ENCODE peak calls at places on chromosomes 5 and 9, in four cellular contexts. X, Y, H and C are unnamed samples.

GRCh38 chr9:89745601-89746376 is 141.0 kb downstream of the GADD45G start:
- DNase-seq in X (no peak), Y (no peak), H (no peak), C (peak)

GRCh38 chr9:85723220-85723619 is 18.5 kb downstream of the AGTPBP1 start:
- DNase-seq in X (no peak), Y (peak), H (peak), C (no peak)

GRCh38 chr5:96673127-96673526 is 11.0 kb downstream of the CAST start:
- DNase-seq in X (no peak), Y (no peak), H (no peak), C (no peak)

GRCh38 chr9:93097496-93098205 is 1.6 kb downstream of the CARD19 start:
- DNase-seq in X (no peak), Y (no peak), H (peak), C (no peak)

GRCh38 chr5:64958757-64959391 is 190.1 kb downstream of the CWC27 start:
- DNase-seq in X (no peak), Y (no peak), H (no peak), C (peak)

GRCh38 chr9:37410969-37411785 is 11.3 kb upstream of the GRHPR start:
- DNase-seq in X (no peak), Y (no peak), H (peak), C (no peak)

GRCh38 chr5:137273511-137273910 is 225.6 kb downstream of the SPOCK1 start:
- DNase-seq in X (no peak), Y (no peak), H (no peak), C (no peak)

GRCh38 chr5:99169309-99169708 is 240.5 kb upstream of the CHD1 start:
- DNase-seq in X (no peak), Y (no peak), H (no peak), C (peak)

GRCh38 chr5:124755565-124755964 is 9.1 kb upstream of the ZNF608 start:
- DNase-seq in X (no peak), Y (no peak), H (no peak), C (no peak)

GRCh38 chr9:79572032-79572890 is 496 bp downstream of the TLE4 start:
- DNase-seq in X (peak), Y (peak), H (peak), C (peak)

GRCh38 chr5:115375922-115376321 is 79.5 kb upstream of the CCDC112 start:
- DNase-seq in X (no peak), Y (no peak), H (no peak), C (no peak)

GRCh38 chr9:133934512-133935221 is 57.5 kb downstream of the VAV2 start:
- DNase-seq in X (no peak), Y (no peak), H (no peak), C (no peak)

GRCh38 chr5:155049569-155050383 is 36.2 kb downstream of the KIF4B start:
- DNase-seq in X (no peak), Y (no peak), H (no peak), C (no peak)

GRCh38 chr5:39905356-39905755 is 480.6 kb upstream of the DAB2 start:
- DNase-seq in X (no peak), Y (no peak), H (no peak), C (no peak)

GRCh38 chr9:77731008-77731698 is 83.0 kb upstream of the GNA14 start:
- DNase-seq in X (no peak), Y (no peak), H (no peak), C (peak)

GRCh38 chr9:78312125-78312524 is 15.2 kb downstream of the PSAT1 start:
- DNase-seq in X (no peak), Y (no peak), H (no peak), C (no peak)

GRCh38 chr5:168165221-168165965 is 126.1 kb upstream of the WWC1 start:
- DNase-seq in X (no peak), Y (no peak), H (no peak), C (peak)

GRCh38 chr5:171525086-171525485 is 105.6 kb downstream of the FGF18 start:
- DNase-seq in X (no peak), Y (no peak), H (no peak), C (no peak)